ENCODE peak calls at places on chromosome 21, in five cellular contexts. C, S, L, N and H are unnamed samples.

GRCh38 chr21:44049606-44050005 is 37.5 kb downstream of the TRAPPC10 start:
- DNase-seq in C (no peak), N (no peak), S (no peak), L (no peak), H (no peak)

GRCh38 chr21:22855581-22855980 is 1857.4 kb downstream of the NCAM2 start:
- DNase-seq in C (no peak), N (no peak), S (no peak), L (no peak), H (no peak)

GRCh38 chr21:33198346-33199135 is 31.2 kb upstream of the IFNAR2 start:
- DNase-seq in L (no peak), S (no peak), C (peak; percentile 24), N (peak; percentile 63), H (no peak)

GRCh38 chr21:28069446-28069845 is 923.2 kb downstream of the LTN1 start:
- DNase-seq in N (peak; percentile 83), C (no peak), L (peak; percentile 26), S (no peak), H (no peak)

GRCh38 chr21:25396135-25396711 is 211.1 kb downstream of the MRPL39 start:
- DNase-seq in S (no peak), N (no peak), L (no peak), C (no peak), H (no peak)

GRCh38 chr21:44394733-44395132 is 41.3 kb downstream of the TRPM2 start:
- DNase-seq in C (no peak), L (no peak), S (no peak), N (no peak), H (no peak)

GRCh38 chr21:43899307-43900077 is 34.5 kb downstream of the AGPAT3 start:
- DNase-seq in L (no peak), C (no peak), S (no peak), N (no peak), H (no peak)

GRCh38 chr21:29640233-29640554 is 299.6 kb downstream of the GRIK1 start:
- DNase-seq in C (no peak), L (no peak), N (no peak), S (no peak), H (no peak)

GRCh38 chr21:45438391-45439145 is 33.6 kb downstream of the COL18A1 start:
- DNase-seq in S (no peak), N (no peak), L (no peak), C (no peak), H (no peak)
- H3K4ac ChIP-seq in S (no peak overlapping the region), N (peak overlapping the region; percentile 84), L (no peak overlapping the region), C (peak overlapping the region; percentile 47), H (no peak overlapping the region)

DNA sequence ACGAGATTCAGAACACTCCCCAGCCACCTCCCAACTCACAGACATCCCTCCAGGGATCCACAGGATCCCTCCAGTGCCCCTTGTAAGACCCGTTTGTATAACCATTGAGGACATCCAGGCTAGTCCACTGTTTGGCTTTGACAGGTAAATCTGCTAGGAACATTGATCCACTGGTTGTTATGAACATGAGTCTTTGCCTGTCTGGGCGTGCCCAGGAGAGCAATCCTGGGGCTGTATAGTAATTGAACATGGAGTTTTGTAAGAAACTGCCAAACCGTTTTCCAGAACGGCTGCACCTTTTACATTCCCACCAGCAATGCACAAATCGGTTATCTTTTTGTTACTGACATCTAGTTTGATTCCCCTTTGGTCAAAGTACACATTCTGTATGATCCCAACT is 88.8 kb downstream of the WDR4 start:
- DNase-seq in C (no peak), L (no peak), N (no peak), S (no peak), H (no peak)
- H3K4ac ChIP-seq in C (no peak overlapping the region), L (no peak overlapping the region), N (no peak overlapping the region), S (no peak overlapping the region), H (no peak overlapping the region)

GRCh38 chr21:36089946-36090345 is 20.1 kb downstream of the CBR1 start:
- DNase-seq in S (no peak), C (peak; percentile 56), L (no peak), N (no peak), H (no peak)
- H3K4ac ChIP-seq in S (no peak overlapping the region), C (no peak overlapping the region), L (no peak overlapping the region), N (no peak overlapping the region), H (no peak overlapping the region)

GRCh38 chr21:35136586-35137254 is 87.6 kb upstream of the RUNX1 start:
- DNase-seq in L (no peak), N (peak; percentile 62), S (no peak), C (peak; percentile 84), H (no peak)
- H3K4ac ChIP-seq in L (no peak overlapping the region), N (peak overlapping the region; percentile 80), S (no peak overlapping the region), C (peak overlapping the region; percentile 85), H (no peak overlapping the region)